ENCODE peak calls at places on chromosomes 12 and 14, in ten cellular contexts. J is astrocyte of the spinal cord; A is NCI-H1092; Z is stimulated activated CD4-positive, alpha-beta T cell treated with anti-CD3 and anti-CD28 coated beads, Interleukin-12 subunit alpha, Interleukin-12 subunit beta, amount 100 ng/mL, for 4 hours; V is HEK293T; G is activated T-cell treated with anti-CD3 and anti-CD28 coated beads, Interleukin-2, amount 50 U/mL, for 72 hours; B is midbrain; F is CD8-positive, alpha-beta T cell; P is H54; H is amniotic stem cell. N is an unnamed sample.

GRCh38 chr12:96534339-96534738 is 45.0 kb downstream of the CFAP54 start:
- DNase-seq in V (no peak), B (no peak), F (no peak), H (no peak), Z (no peak), A (no peak), P (no peak), J (no peak), G (no peak), N (no peak)

GRCh38 chr12:6091786-6092566 is 32.5 kb downstream of the VWF start:
- DNase-seq in J (no peak), B (no peak), V (no peak), F (no peak), Z (no peak), H (no peak), P (no peak), A (no peak), G (no peak), N (no peak)

GRCh38 chr14:22781606-22782000 is 15.1 kb downstream of the OXA1L start:
- DNase-seq in G (no peak), H (no peak), A (no peak), V (no peak), P (peak), F (no peak), J (peak), Z (no peak), B (no peak), N (no peak)

GRCh38 chr12:109559601-109560000 is 13.7 kb downstream of the MMAB start:
- DNase-seq in G (no peak), H (no peak), V (no peak), F (no peak), B (no peak), J (no peak), A (no peak), P (no peak), Z (no peak), N (no peak)

GRCh38 chr12:61291647-61292046 is 968.6 kb upstream of the USP15 start:
- DNase-seq in H (no peak), A (no peak), Z (no peak), V (no peak), B (no peak), J (peak), P (no peak), F (no peak), G (no peak), N (no peak)

GRCh38 chr12:87848248-87848868 is 180.8 kb downstream of the C12orf50 start:
- DNase-seq in F (no peak), P (peak), Z (no peak), J (peak), B (peak), V (peak), G (peak), A (no peak), H (peak), N (peak)

GRCh38 chr12:44286336-44286735 is 450.5 kb downstream of the TMEM117 start:
- DNase-seq in G (no peak), F (no peak), H (no peak), A (no peak), J (peak), Z (no peak), P (no peak), V (no peak), B (no peak), N (no peak)

GRCh38 chr12:20210795-20211194 is 157.5 kb upstream of the PDE3A start:
- DNase-seq in V (no peak), H (no peak), A (no peak), B (no peak), Z (no peak), P (no peak), F (no peak), G (no peak), J (no peak), N (no peak)

GRCh38 chr14:51554953-51555352 is 96.8 kb upstream of the FRMD6 start:
- DNase-seq in J (peak), P (no peak), H (peak), F (no peak), G (no peak), B (no peak), A (no peak), Z (no peak), V (no peak), N (peak)

GRCh38 chr12:31471823-31472222 is 119.1 kb downstream of the DENND5B start:
- DNase-seq in F (no peak), A (no peak), Z (no peak), V (no peak), H (no peak), P (no peak), G (no peak), B (no peak), J (peak), N (no peak)

GRCh38 chr14:89617471-89618291 is 200.6 kb upstream of the FOXN3 start:
- DNase-seq in A (no peak), F (peak), J (peak), V (peak), Z (no peak), B (peak), H (peak), P (no peak), G (no peak), N (peak)

GRCh38 chr12:47741340-47741703 is 16.0 kb upstream of the ENDOU start:
- DNase-seq in A (peak), H (no peak), Z (peak), F (peak), G (peak), J (peak), B (peak), V (no peak), P (peak), N (no peak)

N was measured in T47D.